ENCODE peak calls at places on chromosomes 6 and 20, in six cellular contexts. V is left lung, Q is K562, D is uterus, P is A549, R is pancreas. B is an unnamed sample. For H3K4me1, the result is how much of the 10 kb centered on the place peaks cover.

GRCh38 chr20:15708984-15709598 is 864.2 kb downstream of the KIF16B start:
- DNase-seq in V (no peak), D (no peak), R (peak), Q (peak), P (peak), B (peak)

GRCh38 chr20:2429061-2429460 is 41.5 kb downstream of the SNRPB start:
- DNase-seq in P (no peak), D (no peak), Q (no peak), R (no peak), V (no peak), B (no peak)

GRCh38 chr6:119340766-119341487 is 8.6 kb downstream of the MAN1A1 start:
- DNase-seq in D (no peak), R (no peak), P (no peak), Q (no peak), V (no peak), B (no peak)

GRCh38 chr20:52242237-52243230 is 51.0 kb upstream of the ZFP64 start:
- DNase-seq in V (no peak), D (no peak), R (no peak), Q (no peak), P (peak), B (no peak)

GRCh38 chr6:107977283-107977682 is 19.3 kb upstream of the SEC63 start:
- DNase-seq in V (no peak), Q (no peak), R (no peak), P (no peak), D (no peak), B (no peak)

GRCh38 chr6:6734463-6735455 is 146.2 kb downstream of the LY86 start:
- DNase-seq in P (no peak), Q (no peak), R (no peak), D (no peak), V (no peak), B (no peak)

GRCh38 chr6:7343546-7344475 is 30.8 kb upstream of the SSR1 start:
- DNase-seq in Q (no peak), P (no peak), D (no peak), V (peak), R (no peak), B (no peak)

GRCh38 chr6:110537208-110538123 is 61.1 kb upstream of the SLC22A16 start:
- DNase-seq in Q (no peak), V (no peak), D (no peak), P (peak), R (no peak), B (peak)

GRCh38 chr6:33850294-33850693 is 46.5 kb upstream of the MLN start:
- DNase-seq in P (no peak), V (no peak), D (no peak), R (no peak), Q (no peak), B (no peak)

GRCh38 chr6:35443341-35444030 is 8.7 kb upstream of the FANCE start:
- DNase-seq in Q (no peak), R (no peak), D (no peak), P (no peak), V (no peak), B (no peak)

GRCh38 chr20:36167826-36168634 is 13.5 kb downstream of the EPB41L1 start:
- DNase-seq in V (peak), Q (peak), D (no peak), P (peak), R (no peak), B (no peak)

GRCh38 chr6:135012764-135013163 is 41.9 kb downstream of the HBS1L start:
- DNase-seq in R (no peak), V (no peak), P (no peak), Q (no peak), D (no peak), B (no peak)

GRCh38 chr20:15446373-15446772 is 1109.0 kb upstream of the FLRT3 start:
- DNase-seq in P (no peak), V (no peak), D (peak), Q (no peak), R (peak), B (peak)

GRCh38 chr6:47111685-47112084 is 69.6 kb upstream of the ADGRF1 start:
- DNase-seq in D (no peak), V (no peak), P (no peak), R (no peak), Q (no peak), B (no peak)

GRCh38 chr20:19257865-19258264 is 45.4 kb downstream of the SLC24A3 start:
- DNase-seq in D (no peak), Q (no peak), P (no peak), R (no peak), V (no peak), B (no peak)

GRCh38 chr6:35553309-35553708 is 40.6 kb upstream of the TULP1 start:
- DNase-seq in D (no peak), R (no peak), Q (no peak), V (no peak), P (no peak), B (no peak)

GRCh38 chr6:35703554-35703953 is 14.8 kb upstream of the FKBP5 start:
- DNase-seq in R (no peak), V (no peak), P (no peak), D (no peak), Q (peak), B (no peak)

GRCh38 chr6:138196142-138196738 is 22.1 kb downstream of the PBOV1 start:
- DNase-seq in Q (no peak), R (no peak), D (no peak), V (no peak), P (no peak), B (no peak)

GRCh38 chr6:108651781-108652227 is 91.1 kb downstream of the FOXO3 start:
- DNase-seq in Q (no peak), V (no peak), P (no peak), R (no peak), D (peak), B (no peak)

DNA sequence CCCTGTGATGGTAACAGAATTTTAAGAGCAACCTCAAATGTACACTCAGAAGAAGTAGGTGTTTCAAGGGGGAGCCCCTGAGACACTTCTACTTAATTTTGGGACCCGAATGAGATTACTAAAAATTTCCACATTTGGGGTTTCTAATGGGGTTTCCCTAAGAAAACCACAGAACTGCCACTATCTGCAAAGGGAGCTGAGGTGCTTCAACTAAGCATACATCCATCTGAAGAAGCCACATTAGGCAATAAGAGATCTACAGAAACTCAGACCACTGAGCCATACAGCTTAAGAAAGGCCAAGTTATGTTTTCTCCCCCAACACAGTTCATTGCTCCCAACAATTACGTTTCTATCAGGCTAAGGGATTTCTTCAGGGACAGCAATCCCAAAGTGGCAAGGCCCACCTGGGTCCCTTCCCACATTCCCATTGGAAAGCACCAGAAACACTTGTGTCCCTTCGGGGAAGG is 5.2 kb downstream of the BCL2L1 start:
- DNase-seq in D (no peak), P (no peak), R (no peak), V (no peak), Q (no peak), B (no peak)
- H3K4me1 ChIP-seq in D (under half), P (half or more), R (half or more), V (half or more), Q (half or more), B (half or more)

GRCh38 chr6:57024321-57024720 is 22.2 kb upstream of the KIAA1586 start:
- DNase-seq in D (no peak), Q (no peak), P (no peak), R (no peak), V (no peak), B (no peak)
- H3K4me3 ChIP-seq in D (no peak), Q (no peak), P (no peak), R (no peak), V (no peak), B (no peak)

DNA sequence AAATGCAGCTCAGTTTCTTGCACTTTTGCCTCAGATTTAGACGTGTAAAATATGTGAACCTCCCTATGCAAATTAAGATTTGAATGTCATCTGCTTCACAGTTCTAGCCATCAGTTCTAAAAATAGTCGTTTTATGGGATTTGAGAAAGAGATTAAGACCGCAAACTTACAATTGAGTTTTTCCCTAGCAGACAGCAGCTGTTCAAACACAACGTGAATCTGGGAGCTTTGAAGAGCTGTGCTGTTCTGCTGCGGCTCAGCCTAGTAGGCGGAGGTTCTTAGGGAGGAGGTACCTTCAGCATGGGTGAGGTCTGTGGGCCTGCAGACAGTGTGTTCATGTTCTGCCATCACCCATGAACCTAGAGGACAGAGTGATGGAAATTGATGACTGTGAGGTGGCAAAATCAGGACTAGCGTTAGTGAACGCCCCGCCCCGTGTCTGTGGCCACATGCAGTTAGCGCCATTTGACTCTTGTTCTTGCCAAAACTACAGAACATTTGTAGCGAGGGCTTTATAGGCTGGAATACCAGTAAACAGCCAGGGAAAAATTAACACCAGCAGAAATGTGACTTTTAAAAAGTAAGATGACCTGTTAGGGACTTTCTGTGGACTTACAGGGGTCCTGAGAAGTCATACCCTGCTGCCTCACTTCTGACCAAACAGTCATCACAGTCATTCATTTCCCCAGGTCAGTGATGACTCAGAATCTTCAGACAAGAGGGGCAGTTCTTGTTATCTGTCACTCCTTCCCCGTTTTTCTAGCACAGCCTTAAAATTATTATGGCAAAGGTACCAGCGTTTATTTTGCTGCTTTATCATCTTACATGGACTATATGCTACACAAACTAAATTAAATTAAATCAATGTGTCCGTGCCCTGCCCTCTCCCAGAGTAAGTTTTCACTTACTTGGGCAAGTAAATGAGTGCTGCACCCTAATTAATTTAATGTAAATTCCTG is 84.3 kb upstream of the TMEM181 start:
- DNase-seq in D (peak), R (peak), V (no peak), Q (peak), P (peak), B (peak)
- H3K27ac ChIP-seq in D (peak), R (peak), V (no peak), Q (peak), P (peak), B (peak)

GRCh38 chr6:9581155-9581554 is 833.7 kb downstream of the TFAP2A start:
- DNase-seq in V (no peak), P (no peak), R (no peak), Q (no peak), D (no peak), B (peak)

DNA sequence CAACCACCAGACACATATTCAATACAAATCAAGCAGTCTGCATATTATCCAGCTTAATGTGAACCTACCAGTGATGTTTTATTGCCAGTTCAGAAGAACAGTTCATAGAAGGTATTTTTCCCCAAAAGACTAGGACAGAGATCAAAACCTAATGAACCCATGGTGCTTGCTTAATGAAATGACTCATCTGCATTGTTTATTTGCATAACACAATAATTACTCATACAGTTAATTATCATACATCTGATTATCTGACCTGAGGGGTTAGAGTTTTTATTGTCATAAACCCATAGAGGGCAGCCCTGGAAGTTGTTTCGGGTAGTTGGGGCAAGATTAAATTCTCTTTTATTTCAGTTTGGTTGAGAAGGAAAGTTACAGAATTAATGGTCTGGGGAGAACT is 830.9 kb downstream of the TFAP2A start:
- DNase-seq in R (no peak), P (no peak), Q (no peak), V (no peak), D (no peak), B (no peak)
- H3K4me1 ChIP-seq in R (under half), P (under half), Q (under half), V (under half), D (under half), B (under half)

GRCh38 chr6:71982385-71982784 is 96.0 kb downstream of the RIMS1 start:
- DNase-seq in R (no peak), V (no peak), Q (no peak), P (no peak), D (no peak), B (no peak)

GRCh38 chr6:71977860-71978259 is 91.5 kb downstream of the RIMS1 start:
- DNase-seq in R (no peak), D (no peak), Q (no peak), P (no peak), V (no peak), B (peak)

GRCh38 chr6:71983131-71983530 is 96.8 kb downstream of the RIMS1 start:
- DNase-seq in V (no peak), Q (no peak), R (no peak), P (no peak), D (no peak), B (no peak)

GRCh38 chr6:71979911-71980310 is 93.6 kb downstream of the RIMS1 start:
- DNase-seq in D (no peak), V (no peak), Q (no peak), R (no peak), P (no peak), B (no peak)
- H3K4me3 ChIP-seq in D (no peak), V (no peak), Q (no peak), R (no peak), P (no peak), B (no peak)

GRCh38 chr6:3540980-3541379 is 84.1 kb upstream of the SLC22A23 start:
- DNase-seq in Q (no peak), D (no peak), P (no peak), V (no peak), R (no peak), B (no peak)

GRCh38 chr6:3549314-3549940 is 92.6 kb upstream of the SLC22A23 start:
- DNase-seq in P (no peak), Q (no peak), V (no peak), R (no peak), D (no peak), B (no peak)

GRCh38 chr6:3545156-3545555 is 88.3 kb upstream of the SLC22A23 start:
- DNase-seq in Q (no peak), V (no peak), R (no peak), D (no peak), P (no peak), B (no peak)

GRCh38 chr6:3542032-3542640 is 85.3 kb upstream of the SLC22A23 start:
- DNase-seq in Q (no peak), R (no peak), V (no peak), D (no peak), P (no peak), B (no peak)

DNA sequence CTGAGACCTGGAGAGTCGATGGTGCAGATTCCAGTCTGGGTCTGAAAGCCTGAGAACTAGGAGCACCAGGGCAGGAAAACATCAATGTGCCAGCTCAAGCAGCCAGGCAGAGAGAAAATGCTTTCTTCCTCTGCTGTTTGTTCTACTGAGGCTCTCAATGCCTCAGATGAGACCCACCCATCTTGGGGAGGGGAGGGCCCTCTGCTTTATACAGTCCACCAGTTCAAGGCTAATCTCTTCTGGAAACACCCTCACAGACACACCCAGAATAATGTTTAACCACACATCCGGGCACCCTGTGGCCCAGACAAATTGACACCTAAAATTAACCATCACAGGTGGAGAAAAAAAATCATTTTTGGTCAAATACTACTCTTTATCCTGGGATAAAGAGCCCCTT is 89.3 kb upstream of the SLC22A23 start:
- DNase-seq in Q (no peak), P (no peak), D (no peak), V (no peak), R (no peak), B (no peak)
- H3K27ac ChIP-seq in Q (no peak), P (peak), D (no peak), V (no peak), R (no peak), B (no peak)

GRCh38 chr20:44141873-44142272 is 45.1 kb downstream of the JPH2 start:
- DNase-seq in R (no peak), D (no peak), Q (no peak), V (no peak), P (no peak), B (no peak)
- H3K4me1 ChIP-seq in R (under half), D (under half), Q (under half), V (under half), P (under half), B (half or more)

B was measured in SJCRH30.